ENCODE peak calls at places on chromosome 22, in seven cellular contexts. M, F, U, S, G, D and B are unnamed samples.

GRCh38 chr22:23485490-23485889 is 94.6 kb downstream of the IGLL1 start:
- DNase-seq in D (no peak), M (no peak), G (no peak), S (no peak), U (no peak), F (no peak), B (no peak)

GRCh38 chr22:26903030-26903856 is 245.9 kb downstream of the MIAT start:
- DNase-seq in S (no peak), G (no peak), F (no peak), U (no peak), M (no peak), D (no peak), B (no peak)

GRCh38 chr22:44837481-44837880 is 85.1 kb downstream of the ARHGAP8 start:
- DNase-seq in D (no peak), M (no peak), F (no peak), G (peak; percentile 69), U (peak; percentile 11), S (no peak), B (no peak)

GRCh38 chr22:41092023-41092817 is at the start of gene EP300:
- DNase-seq in D (peak; percentile 85), G (peak; percentile 72), F (peak; percentile 74), S (peak; percentile 40), M (peak; percentile 67), U (peak; percentile 93), B (peak; percentile 91)

GRCh38 chr22:45207981-45208664 is 32.6 kb downstream of the KIAA0930 start:
- DNase-seq in M (peak; percentile 19), D (no peak), F (peak; percentile 76), G (no peak), S (no peak), U (no peak), B (no peak)

GRCh38 chr22:36017661-36018091 is 10.9 kb downstream of the RBFOX2 start:
- DNase-seq in G (peak; percentile 68), U (peak; percentile 70), M (no peak), S (no peak), F (no peak), D (no peak), B (peak; percentile 20)

GRCh38 chr22:41446057-41446501 is 522 bp downstream of the TOB2 start:
- DNase-seq in F (peak; percentile 13), S (no peak), U (no peak), M (peak; percentile 11), G (no peak), D (no peak), B (no peak)

GRCh38 chr22:35861451-35861850 is 143.8 kb downstream of the APOL5 start:
- DNase-seq in F (no peak), U (peak; percentile 12), M (no peak), D (no peak), G (no peak), S (no peak), B (no peak)

GRCh38 chr22:24758164-24758799 is 16.2 kb downstream of the PIWIL3 start:
- DNase-seq in G (peak; percentile 57), M (peak; percentile 23), U (peak; percentile 65), F (peak; percentile 75), S (peak; percentile 39), D (peak; percentile 50), B (peak; percentile 63)

GRCh38 chr22:27086728-27087450 is 429.5 kb downstream of the MIAT start:
- DNase-seq in G (no peak), M (no peak), U (no peak), D (no peak), F (no peak), S (no peak), B (no peak)

GRCh38 chr22:25990940-25991339 is 178.3 kb upstream of the SEZ6L start:
- DNase-seq in F (no peak), S (no peak), D (no peak), M (no peak), G (no peak), U (no peak), B (no peak)

GRCh38 chr22:27630754-27631153 is 170.8 kb downstream of the MN1 start:
- DNase-seq in S (no peak), G (no peak), F (no peak), U (no peak), M (no peak), D (no peak), B (no peak)

GRCh38 chr22:40782521-40782920 is 36.6 kb downstream of the SLC25A17 start:
- DNase-seq in G (no peak), D (no peak), U (no peak), F (no peak), M (peak; percentile 60), S (no peak), B (no peak)

GRCh38 chr22:25165785-25166184 is 33.9 kb upstream of the CRYBB3 start:
- DNase-seq in G (no peak), U (no peak), S (no peak), F (no peak), D (no peak), M (no peak), B (no peak)

GRCh38 chr22:38761202-38762162 is 5.7 kb upstream of the SUN2 start:
- DNase-seq in F (no peak), U (peak; percentile 46), G (no peak), M (no peak), D (no peak), S (no peak), B (no peak)

GRCh38 chr22:24601217-24602104 is 1.5 kb upstream of the GGT1 start:
- DNase-seq in S (no peak), D (no peak), M (no peak), F (no peak), G (peak; percentile 64), U (peak; percentile 43), B (no peak)

GRCh38 chr22:24410110-24410856 is 17.1 kb upstream of the ADORA2A start:
- DNase-seq in M (no peak), F (peak; percentile 40), D (no peak), U (no peak), G (peak; percentile 6), S (no peak), B (no peak)

GRCh38 chr22:21727159-21727558 is 8.4 kb downstream of the YPEL1 start:
- DNase-seq in F (no peak), U (no peak), D (no peak), S (no peak), M (no peak), G (no peak), B (no peak)

GRCh38 chr22:21728270-21728669 is 7.3 kb downstream of the YPEL1 start:
- DNase-seq in U (no peak), S (no peak), G (no peak), D (no peak), M (no peak), F (no peak), B (no peak)

GRCh38 chr22:21725956-21726649 is 9.5 kb downstream of the YPEL1 start:
- DNase-seq in F (no peak), G (no peak), S (no peak), D (no peak), U (no peak), M (no peak), B (no peak)

GRCh38 chr22:21727768-21728167 is 7.8 kb downstream of the YPEL1 start:
- DNase-seq in M (no peak), U (no peak), D (no peak), S (no peak), F (no peak), G (no peak), B (no peak)

DNA sequence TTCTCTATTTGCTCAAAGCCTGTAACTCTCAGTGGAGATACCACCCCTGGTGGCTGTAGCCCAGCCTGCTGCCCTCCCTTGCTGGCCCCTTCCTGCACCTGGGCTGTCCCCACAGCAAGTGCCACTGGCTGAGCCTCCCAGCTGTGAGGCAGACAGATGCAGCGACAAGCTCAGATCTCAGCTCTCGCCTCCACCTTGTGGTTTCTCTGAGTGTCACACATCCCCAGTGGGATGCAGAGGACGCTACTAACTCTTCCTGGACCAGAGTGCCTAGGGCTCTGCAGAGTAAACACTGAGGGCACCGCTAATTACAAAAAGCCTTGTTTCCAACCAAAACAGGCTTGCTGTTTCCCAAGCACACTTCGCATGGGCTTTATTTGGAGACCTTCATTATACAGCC is 8.9 kb downstream of the YPEL1 start:
- DNase-seq in G (peak; percentile 57), M (no peak), S (peak; percentile 28), U (peak; percentile 69), F (no peak), D (peak; percentile 75), B (peak; percentile 66)
- TF ChIP-seq CTCF in G (no peak), M (peak; percentile 13), S (peak; percentile 63), U (peak; percentile 54), F (peak; percentile 21), D (peak; percentile 42), B (peak; percentile 48)

DNA sequence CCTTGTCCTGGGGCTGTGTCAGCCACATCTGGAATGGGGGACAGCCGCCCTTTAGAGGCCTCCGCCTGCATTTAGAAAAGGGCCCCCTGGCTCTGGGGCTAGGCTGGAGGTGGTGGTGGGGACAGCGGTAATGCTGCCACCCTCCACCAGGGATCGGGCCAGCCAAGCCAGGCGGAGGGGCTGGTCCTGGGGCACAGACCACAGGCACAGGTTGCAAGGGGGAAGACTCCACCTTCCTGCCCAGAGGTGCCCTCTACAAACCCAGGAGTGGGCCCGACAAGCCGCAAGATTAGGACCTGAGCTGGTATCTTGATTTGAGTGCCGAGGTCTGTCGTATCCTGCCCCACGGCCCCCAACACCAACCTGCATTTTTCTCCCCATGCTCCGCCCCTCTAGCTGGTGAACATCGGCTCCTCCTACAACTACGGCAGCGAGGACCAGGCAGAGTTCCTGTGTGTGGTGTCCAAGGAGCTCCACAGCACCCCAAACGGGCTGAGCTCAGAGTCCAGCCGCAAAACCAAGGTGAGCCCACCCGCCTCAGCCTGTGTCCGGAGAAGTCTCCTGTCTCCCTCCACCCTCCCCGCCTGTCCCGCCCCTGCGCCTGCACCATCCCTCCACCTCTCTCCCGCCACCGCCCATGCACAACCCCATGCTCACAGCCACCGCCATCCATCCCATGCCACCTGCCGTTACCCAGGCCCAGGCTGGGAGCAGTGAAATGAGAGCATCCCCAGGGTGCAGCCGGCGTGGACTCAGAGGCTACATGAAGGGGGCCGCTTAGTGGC is 7.6 kb downstream of the KCTD17 start:
- DNase-seq in F (no peak), G (no peak), U (no peak), M (no peak), D (no peak), S (no peak), B (no peak)
- TF ChIP-seq CTCF in F (no peak), G (no peak), U (no peak), M (no peak), D (no peak), S (no peak), B (no peak)

GRCh38 chr22:46906326-46907045 is 144.0 kb downstream of the TBC1D22A start:
- DNase-seq in D (no peak), U (no peak), G (no peak), F (no peak), M (no peak), S (no peak), B (no peak)

GRCh38 chr22:46902998-46903916 is 140.8 kb downstream of the TBC1D22A start:
- DNase-seq in S (no peak), M (no peak), G (no peak), U (no peak), F (no peak), D (no peak), B (no peak)

GRCh38 chr22:46905834-46906233 is 143.4 kb downstream of the TBC1D22A start:
- DNase-seq in D (no peak), U (no peak), S (no peak), M (no peak), G (no peak), F (no peak), B (no peak)

GRCh38 chr22:46907578-46908215 is 145.2 kb downstream of the TBC1D22A start:
- DNase-seq in U (no peak), F (no peak), S (no peak), G (no peak), D (no peak), M (no peak), B (no peak)

GRCh38 chr22:46905415-46905814 is 143.0 kb downstream of the TBC1D22A start:
- DNase-seq in S (no peak), G (no peak), U (no peak), F (no peak), M (no peak), D (no peak), B (no peak)
- TF ChIP-seq CTCF in S (no peak), G (no peak), U (no peak), F (no peak), M (no peak), D (no peak), B (no peak)

GRCh38 chr22:20128902-20129746 is 2.5 kb upstream of the ZDHHC8 start:
- DNase-seq in M (no peak), S (no peak), D (no peak), F (peak; percentile 42), U (peak; percentile 41), G (no peak), B (peak; percentile 64)
- TF ChIP-seq CTCF in M (peak; percentile 44), S (peak; percentile 68), D (peak; percentile 43), F (peak; percentile 53), U (peak; percentile 45), G (peak; percentile 32), B (peak; percentile 38)